ENCODE peak calls at places on chromosomes 1 and 21, in four cellular contexts. Q, G, U and O are unnamed samples.

GRCh38 chr1:91944087-91944486 is 5.1 kb upstream of the BRDT start:
- DNase-seq in Q (no peak), U (no peak), G (no peak), O (no peak)

GRCh38 chr21:41640756-41641509 is 125.9 kb downstream of the RIPK4 start:
- DNase-seq in U (no peak), Q (no peak), G (no peak), O (no peak)

GRCh38 chr1:15671430-15671829 is 12.7 kb upstream of the PLEKHM2 start:
- DNase-seq in Q (no peak), G (no peak), U (no peak), O (no peak)

GRCh38 chr1:169240449-169241242 is 127.0 kb downstream of the NME7 start:
- DNase-seq in Q (no peak), U (no peak), G (no peak), O (no peak)

GRCh38 chr1:112461200-112461871 is 47.4 kb upstream of the WNT2B start:
- DNase-seq in Q (no peak), U (no peak), G (no peak), O (no peak)

GRCh38 chr1:43305926-43306687 is 5.3 kb downstream of the TIE1 start:
- DNase-seq in Q (no peak), G (no peak), U (no peak), O (no peak)

GRCh38 chr1:175803413-175803812 is 60.0 kb upstream of the TNR start:
- DNase-seq in Q (no peak), U (no peak), G (no peak), O (no peak)

GRCh38 chr1:156356875-156357534 is 12.0 kb upstream of the RHBG start:
- DNase-seq in Q (peak; percentile 87), U (peak; percentile 76), G (no peak), O (no peak)

GRCh38 chr1:231628207-231628876 is 1.8 kb downstream of the DISC1 start:
- DNase-seq in G (no peak), Q (peak; percentile 41), U (no peak), O (peak; percentile 53)

GRCh38 chr1:202107321-202107761 is 15.4 kb upstream of the GPR37L1 start:
- DNase-seq in Q (no peak), G (no peak), U (no peak), O (no peak)

GRCh38 chr1:11925938-11926292 is 312 bp downstream of the KIAA2013 start:
- DNase-seq in Q (no peak), U (no peak), G (no peak), O (no peak)

GRCh38 chr1:16630661-16631247 is 17.4 kb upstream of the NBPF1 start:
- DNase-seq in U (no peak), G (no peak), Q (no peak), O (no peak)

GRCh38 chr21:17501107-17502006 is 11.5 kb upstream of the CXADR start:
- DNase-seq in U (no peak), G (no peak), Q (peak; percentile 31), O (no peak)

GRCh38 chr21:16587671-16588379 is 858.0 kb downstream of the USP25 start:
- DNase-seq in Q (peak; percentile 15), U (no peak), G (peak; percentile 47), O (no peak)

GRCh38 chr1:42779725-42780124 is 5.1 kb upstream of the TMEM269 start:
- DNase-seq in G (no peak), U (no peak), Q (no peak), O (no peak)

DNA sequence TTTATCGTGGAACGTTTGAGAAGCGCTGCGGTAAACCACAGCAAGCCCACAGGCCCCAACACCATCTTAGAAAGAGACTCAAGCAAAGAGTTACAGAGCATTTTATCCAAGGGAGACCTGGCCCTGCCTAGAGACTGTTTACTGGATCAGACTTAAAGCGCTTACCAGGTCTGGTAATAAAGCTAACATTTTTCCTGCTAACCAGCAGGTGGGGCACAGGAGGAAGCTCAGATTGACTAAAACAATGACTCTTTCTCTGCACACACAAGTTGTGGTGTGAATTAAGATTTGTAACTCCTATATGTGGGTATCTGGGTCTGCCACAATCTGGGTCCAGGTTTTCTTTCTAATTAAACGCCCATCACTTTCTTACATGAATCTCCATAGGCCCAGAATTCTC is 136.5 kb upstream of the ETS2 start:
- DNase-seq in Q (peak; percentile 42), G (no peak), U (no peak), O (no peak)
- TF ChIP-seq CTCF in Q (peak; percentile 49), G (no peak), U (peak; percentile 54), O (no peak)

DNA sequence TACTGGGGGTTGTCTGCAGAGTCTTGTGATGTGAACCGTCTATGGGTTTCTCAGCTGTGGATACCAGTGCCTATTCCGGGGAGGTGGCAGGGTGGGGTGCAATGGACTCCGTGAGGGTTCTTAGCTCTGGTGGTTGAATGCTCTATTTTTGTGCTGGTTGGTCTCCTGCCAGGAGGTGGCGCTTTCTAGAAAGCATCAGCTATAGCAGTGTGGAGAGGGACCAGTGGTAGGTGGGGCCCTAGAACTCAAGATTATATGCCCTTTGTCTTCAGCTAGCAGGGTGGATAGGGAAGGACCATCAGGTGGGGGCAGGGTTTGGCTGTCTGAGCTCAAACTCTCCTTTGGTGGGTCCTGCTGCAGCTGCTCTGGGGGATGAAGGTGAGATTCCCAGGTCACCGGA is 127.3 kb upstream of the PLD5 start:
- DNase-seq in Q (peak; percentile 23), U (no peak), G (no peak), O (no peak)
- TF ChIP-seq CTCF in Q (peak; percentile 13), U (peak; percentile 43), G (no peak), O (no peak)

DNA sequence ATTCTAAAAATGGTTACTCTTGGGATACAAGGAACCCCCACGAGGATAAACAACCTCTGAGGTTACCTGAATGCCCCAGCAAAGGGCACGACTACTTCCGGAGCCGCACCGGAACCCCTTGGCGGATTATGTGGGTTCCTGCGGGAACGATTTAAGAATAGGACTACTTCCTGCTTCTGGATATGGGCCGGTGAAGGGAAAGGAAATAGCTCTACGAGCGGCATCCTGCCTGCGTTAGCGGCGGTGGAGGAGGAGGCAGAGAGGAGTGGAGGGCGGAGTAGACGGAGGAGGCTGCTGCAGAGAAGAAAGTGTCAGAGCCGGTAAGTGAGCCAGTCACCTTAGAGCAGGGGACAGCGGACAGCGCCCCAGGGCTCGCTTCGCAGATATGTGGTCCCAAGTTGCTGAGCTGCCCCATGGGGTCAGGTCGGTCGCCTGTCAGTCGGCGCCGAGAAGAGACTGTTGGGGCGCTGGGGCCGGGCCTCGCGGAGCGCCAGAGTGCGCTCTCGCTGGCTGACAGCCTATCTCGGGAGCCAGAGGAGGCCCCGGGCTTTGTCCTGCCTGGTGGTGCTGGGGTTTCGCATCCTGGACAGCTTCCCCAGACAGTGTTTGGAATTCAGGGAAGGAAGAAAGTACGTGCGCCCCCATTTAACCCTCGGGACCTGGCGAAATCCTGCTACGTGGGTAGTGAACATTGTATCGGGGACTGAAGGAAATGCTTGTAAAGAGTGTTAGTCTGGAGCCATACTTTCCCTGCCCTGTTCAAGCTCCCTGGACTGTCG is at the start of gene KLHL20:
- DNase-seq in G (peak; percentile 73), U (peak; percentile 61), Q (peak; percentile 90), O (peak; percentile 41)
- TF ChIP-seq CTCF in G (no peak), U (no peak), Q (peak; percentile 10), O (no peak)

DNA sequence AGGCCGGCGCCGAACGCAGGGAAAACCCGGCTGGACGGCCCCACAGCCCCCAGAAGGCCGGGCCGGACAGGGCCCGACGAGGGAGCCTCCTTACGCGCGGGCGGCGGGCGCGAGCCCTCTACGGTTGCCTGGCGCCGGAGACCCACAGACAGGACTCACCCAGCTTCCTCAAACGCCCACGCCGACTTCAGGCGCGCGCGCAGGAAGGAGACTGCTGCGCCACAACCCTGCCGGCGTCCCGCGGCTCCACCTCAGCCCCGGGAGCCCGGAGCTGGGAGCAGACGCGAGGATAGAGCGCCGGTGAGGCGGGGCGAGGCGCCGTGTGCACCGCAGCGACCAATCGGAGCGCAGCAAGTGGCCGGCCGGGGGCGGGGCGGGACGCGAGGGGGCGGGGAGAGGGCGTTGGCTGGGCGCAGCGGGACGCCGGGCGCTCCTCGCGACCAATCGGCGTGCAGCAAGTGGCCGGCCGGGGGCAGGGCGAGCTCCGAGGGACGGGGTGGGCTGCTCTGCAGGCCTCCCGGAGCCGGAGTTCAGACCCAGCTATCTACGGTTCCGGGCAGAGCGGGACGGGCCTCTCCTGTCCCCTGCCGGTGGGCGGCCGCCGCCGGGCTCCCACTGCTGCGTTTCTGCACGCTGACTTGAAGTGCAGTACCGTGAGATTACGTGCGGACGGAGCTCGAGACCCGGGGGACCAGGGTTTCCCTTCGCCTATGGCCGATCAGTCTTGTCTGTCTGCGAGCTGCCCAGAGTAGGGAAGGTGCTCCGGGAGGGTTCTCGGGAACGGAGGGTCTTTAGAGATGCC is at the start of gene TMEM50B:
- DNase-seq in G (peak; percentile 93), U (peak; percentile 95), Q (peak; percentile 98), O (peak; percentile 89)
- TF ChIP-seq CTCF in G (no peak), U (peak; percentile 61), Q (peak; percentile 64), O (no peak)

DNA sequence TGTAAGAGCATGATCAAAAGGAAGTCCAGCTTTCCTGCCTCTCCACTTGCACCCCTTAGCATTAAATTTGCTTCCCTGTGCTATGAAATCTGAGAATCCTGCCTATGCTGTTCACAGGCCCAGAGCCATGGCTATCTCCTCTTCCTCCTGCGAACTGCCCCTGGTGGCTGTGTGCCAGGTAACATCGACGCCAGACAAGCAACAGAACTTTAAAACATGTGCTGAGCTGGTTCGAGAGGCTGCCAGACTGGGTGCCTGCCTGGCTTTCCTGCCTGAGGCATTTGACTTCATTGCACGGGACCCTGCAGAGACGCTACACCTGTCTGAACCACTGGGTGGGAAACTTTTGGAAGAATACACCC is 1.1 kb downstream of the NIT1 start:
- DNase-seq in U (no peak), Q (peak; percentile 42), G (no peak), O (no peak)
- TF ChIP-seq CTCF in U (no peak), Q (no peak), G (no peak), O (no peak)

DNA sequence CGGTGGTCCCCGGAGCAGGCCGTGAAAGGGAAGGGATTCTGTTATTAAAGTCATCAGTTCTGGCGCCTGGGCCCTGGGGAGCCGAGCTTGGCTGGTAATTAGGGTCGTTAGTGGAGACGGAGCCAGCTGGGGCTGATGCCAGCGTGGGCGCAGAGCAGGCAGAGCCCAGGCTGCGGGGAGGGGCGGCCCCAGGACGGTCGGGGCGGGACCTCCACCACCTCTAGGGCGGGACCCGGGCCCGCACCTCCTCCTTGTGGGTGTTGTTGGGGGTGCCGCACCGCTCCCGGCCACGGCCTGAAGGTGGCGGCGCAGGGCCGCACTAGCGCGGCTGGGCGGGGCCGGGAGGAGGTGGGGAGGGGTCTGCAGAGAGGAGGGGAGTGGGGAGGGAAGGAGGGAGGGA is 470.6 kb downstream of the PTPRU start:
- DNase-seq in U (peak; percentile 52), Q (peak; percentile 72), G (no peak), O (no peak)
- TF ChIP-seq CTCF in U (peak; percentile 55), Q (peak; percentile 50), G (no peak), O (no peak)

DNA sequence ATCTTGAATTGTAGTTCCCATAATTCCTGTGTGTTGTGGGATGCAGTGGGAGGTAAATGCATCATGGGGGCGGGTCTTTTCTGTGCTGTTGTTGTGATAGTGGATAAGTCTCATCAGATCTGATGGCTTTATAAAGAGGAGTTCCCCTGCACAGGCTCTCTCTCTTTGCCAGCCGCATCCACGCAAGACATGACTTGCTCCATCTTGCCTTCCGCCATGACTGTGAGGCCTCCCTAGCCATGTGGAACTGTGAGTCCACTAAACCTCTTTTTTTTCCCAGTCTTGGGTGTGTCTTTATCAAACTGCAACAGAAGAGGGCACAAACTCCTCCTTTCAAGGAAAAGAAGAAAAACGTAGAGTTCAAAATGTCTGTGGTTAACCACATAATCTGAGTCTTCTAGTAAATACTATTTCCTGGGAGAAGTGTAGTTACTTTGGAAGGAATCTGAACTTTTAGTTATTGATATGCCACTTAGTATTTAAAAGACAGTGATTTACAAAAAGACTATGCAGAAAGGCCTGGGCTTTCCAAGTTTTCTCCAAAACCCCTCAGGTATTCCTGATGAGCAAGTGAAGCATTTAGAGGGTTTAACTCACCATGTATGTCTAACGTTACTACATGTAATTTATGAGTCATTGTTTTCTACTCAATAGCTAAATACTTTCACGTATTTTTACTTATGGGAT is 10.0 kb downstream of the ADAMTS1 start:
- DNase-seq in U (no peak), G (no peak), Q (no peak), O (no peak)
- TF ChIP-seq CTCF in U (no peak), G (no peak), Q (no peak), O (no peak)